ENCODE peak calls at places on chromosomes 13 and 19, in ten cellular contexts. Y, G, M, D, T, Z, A, Q, O and W are unnamed samples.
A peak's percentile ranks its signal among the peaks of the same experiment; 100 is the strongest.

GRCh38 chr13:106530209-106530906 is 5.1 kb downstream of the EFNB2 start:
- DNase-seq in Y (no peak), G (no peak), M (no peak), D (no peak), T (no peak), Z (no peak), A (no peak), Q (no peak), O (peak; percentile 65), W (no peak)

GRCh38 chr13:49669735-49670309 is 21.5 kb downstream of the EBPL start:
- DNase-seq in Y (no peak), G (peak; percentile 3), M (no peak), D (peak; percentile 49), T (peak; percentile 42), Z (peak; percentile 67), A (no peak), Q (peak; percentile 45), O (peak; percentile 87), W (peak; percentile 66)

GRCh38 chr13:42216422-42216735 is 55.6 kb upstream of the AKAP11 start:
- DNase-seq in Y (no peak), G (no peak), M (no peak), D (no peak), T (no peak), Z (no peak), A (no peak), Q (no peak), O (no peak), W (no peak)

GRCh38 chr19:17052439-17052838 is 22.8 kb downstream of the HAUS8 start:
- DNase-seq in Y (no peak), G (no peak), M (no peak), D (peak; percentile 39), T (peak; percentile 61), Z (peak; percentile 68), A (no peak), Q (peak; percentile 45), O (peak; percentile 46), W (no peak)

GRCh38 chr13:109904218-109904617 is 117.8 kb upstream of the IRS2 start:
- DNase-seq in Y (no peak), G (no peak), M (no peak), D (peak; percentile 3), T (no peak), Z (peak; percentile 41), A (no peak), Q (peak; percentile 46), O (peak; percentile 3), W (no peak)

GRCh38 chr19:2252481-2253105 is 3.5 kb downstream of the AMH start:
- DNase-seq in Y (no peak), G (no peak), M (no peak), D (no peak), T (no peak), Z (no peak), A (no peak), Q (no peak), O (no peak), W (no peak)

GRCh38 chr13:109568273-109568900 is 218.0 kb downstream of the IRS2 start:
- DNase-seq in Y (no peak), G (no peak), M (no peak), D (no peak), T (no peak), Z (no peak), A (no peak), Q (no peak), O (no peak), W (no peak)

GRCh38 chr19:48698046-48698445 is 2.3 kb downstream of the FUT2 start:
- DNase-seq in Y (no peak), G (no peak), M (no peak), D (peak; percentile 75), T (no peak), Z (peak; percentile 61), A (no peak), Q (no peak), O (no peak), W (no peak)

GRCh38 chr13:101157261-101157660 is 259.0 kb downstream of the NALCN start:
- DNase-seq in Y (no peak), G (no peak), M (no peak), D (no peak), T (no peak), Z (no peak), A (no peak), Q (no peak), O (no peak), W (no peak)

GRCh38 chr19:19900574-19901444 is at the start of gene ZNF93:
- DNase-seq in Y (peak; percentile 72), G (peak; percentile 75), M (peak; percentile 90), D (peak; percentile 98), T (peak; percentile 95), Z (peak; percentile 93), A (peak; percentile 93), Q (no peak), O (peak; percentile 2), W (peak; percentile 96)

GRCh38 chr13:71751074-71751473 is 115.9 kb downstream of the DACH1 start:
- DNase-seq in Y (no peak), G (no peak), M (no peak), D (no peak), T (no peak), Z (no peak), A (no peak), Q (peak; percentile 34), O (no peak), W (no peak)

GRCh38 chr13:32537580-32538233 is 888 bp downstream of the N4BP2L2 start:
- DNase-seq in Y (peak; percentile 5), G (peak; percentile 6), M (no peak), D (no peak), T (no peak), Z (peak; percentile 44), A (no peak), Q (no peak), O (peak; percentile 44), W (peak; percentile 61)

GRCh38 chr13:98041081-98041820 is 87.8 kb downstream of the IPO5 start:
- DNase-seq in Y (no peak), G (no peak), M (no peak), D (no peak), T (no peak), Z (no peak), A (no peak), Q (no peak), O (no peak), W (no peak)

GRCh38 chr19:7744871-7745270 is 2.5 kb downstream of the CD209 start:
- DNase-seq in Y (no peak), G (no peak), M (no peak), D (no peak), T (no peak), Z (no peak), A (no peak), Q (no peak), O (no peak), W (no peak)

GRCh38 chr19:52343548-52343947 is 7.5 kb downstream of the ZNF610 start:
- DNase-seq in Y (no peak), G (no peak), M (no peak), D (peak; percentile 19), T (no peak), Z (peak; percentile 40), A (peak; percentile 71), Q (peak; percentile 64), O (peak; percentile 75), W (peak; percentile 68)

GRCh38 chr19:19866599-19867248 is 1.0 kb downstream of the ZNF253 start:
- DNase-seq in Y (peak; percentile 19), G (no peak), M (no peak), D (peak; percentile 6), T (no peak), Z (peak; percentile 5), A (no peak), Q (peak; percentile 4), O (peak; percentile 59), W (peak; percentile 84)

GRCh38 chr19:58394821-58395219 is 636 bp upstream of the RNF225 start:
- DNase-seq in Y (no peak), G (no peak), M (no peak), D (no peak), T (no peak), Z (no peak), A (no peak), Q (no peak), O (no peak), W (no peak)

GRCh38 chr13:111975539-111976473 is 91.1 kb upstream of the SOX1 start:
- DNase-seq in Y (no peak), G (no peak), M (no peak), D (no peak), T (no peak), Z (no peak), A (no peak), Q (no peak), O (no peak), W (no peak)

GRCh38 chr19:49339364-49340068 is 4.3 kb downstream of the CD37 start:
- DNase-seq in Y (no peak), G (peak; percentile 60), M (peak; percentile 73), D (peak; percentile 79), T (no peak), Z (peak; percentile 97), A (peak; percentile 85), Q (no peak), O (no peak), W (peak; percentile 94)

GRCh38 chr19:51687791-51688664 is 5.1 kb upstream of the SPACA6 start:
- DNase-seq in Y (no peak), G (peak; percentile 22), M (peak; percentile 39), D (peak; percentile 93), T (peak; percentile 24), Z (peak; percentile 21), A (no peak), Q (peak; percentile 60), O (peak; percentile 80), W (peak; percentile 79)